ENCODE peak calls at places on chromosomes 12 and 14, in eight cellular contexts. One of them, this sample, is unnamed.
A peak's percentile ranks its signal among the peaks of the same experiment; 100 is the strongest.

GRCh38 chr12:109154485-109155438 is 38.4 kb downstream of the ACACB start:
- DNase-seq in GM12865: peak; percentile 81
- DNase-seq in RWPE2: peak; percentile 87
- DNase-seq in foreskin fibroblast: peak; percentile 88
- DNase-seq in tibial artery: peak; percentile 92
- DNase-seq in right lobe of liver: peak; percentile 91
- DNase-seq in HCT116: peak; percentile 87
- DNase-seq in choroid plexus epithelial cell: peak; percentile 55
- DNase-seq in this sample: peak; percentile 45

GRCh38 chr12:80607361-80608135 is 99.9 kb upstream of the MYF6 start:
- DNase-seq in foreskin fibroblast: no peak
- DNase-seq in GM12865: no peak
- DNase-seq in RWPE2: no peak
- DNase-seq in tibial artery: no peak
- DNase-seq in right lobe of liver: no peak
- DNase-seq in choroid plexus epithelial cell: no peak
- DNase-seq in HCT116: no peak
- DNase-seq in this sample: no peak

GRCh38 chr14:86672071-86672470 is 1142.1 kb downstream of the FLRT2 start:
- DNase-seq in foreskin fibroblast: no peak
- DNase-seq in RWPE2: no peak
- DNase-seq in right lobe of liver: no peak
- DNase-seq in tibial artery: no peak
- DNase-seq in HCT116: no peak
- DNase-seq in choroid plexus epithelial cell: no peak
- DNase-seq in GM12865: no peak
- DNase-seq in this sample: no peak

GRCh38 chr14:60277605-60278190 is 28.7 kb downstream of the PPM1A start:
- DNase-seq in choroid plexus epithelial cell: no peak
- DNase-seq in HCT116: no peak
- DNase-seq in foreskin fibroblast: no peak
- DNase-seq in GM12865: no peak
- DNase-seq in RWPE2: no peak
- DNase-seq in tibial artery: no peak
- DNase-seq in right lobe of liver: no peak
- DNase-seq in this sample: no peak

GRCh38 chr12:67579662-67580003 is 68.9 kb upstream of the DYRK2 start:
- DNase-seq in HCT116: no peak
- DNase-seq in tibial artery: no peak
- DNase-seq in choroid plexus epithelial cell: no peak
- DNase-seq in right lobe of liver: no peak
- DNase-seq in foreskin fibroblast: no peak
- DNase-seq in RWPE2: no peak
- DNase-seq in GM12865: no peak
- DNase-seq in this sample: no peak

GRCh38 chr12:12336049-12336411 is 14.0 kb downstream of the MANSC1 start:
- DNase-seq in RWPE2: no peak
- DNase-seq in tibial artery: no peak
- DNase-seq in HCT116: no peak
- DNase-seq in foreskin fibroblast: peak; percentile 73
- DNase-seq in GM12865: peak; percentile 75
- DNase-seq in choroid plexus epithelial cell: peak; percentile 55
- DNase-seq in right lobe of liver: no peak
- DNase-seq in this sample: no peak

GRCh38 chr12:20364501-20364900 is 3.8 kb upstream of the PDE3A start:
- DNase-seq in GM12865: no peak
- DNase-seq in tibial artery: no peak
- DNase-seq in RWPE2: no peak
- DNase-seq in HCT116: no peak
- DNase-seq in choroid plexus epithelial cell: no peak
- DNase-seq in foreskin fibroblast: no peak
- DNase-seq in right lobe of liver: no peak
- DNase-seq in this sample: no peak

GRCh38 chr12:119115296-119115905 is 63.3 kb upstream of the HSPB8 start:
- DNase-seq in GM12865: peak; percentile 44
- DNase-seq in HCT116: peak; percentile 41
- DNase-seq in RWPE2: no peak
- DNase-seq in right lobe of liver: no peak
- DNase-seq in tibial artery: no peak
- DNase-seq in foreskin fibroblast: peak; percentile 7
- DNase-seq in choroid plexus epithelial cell: peak; percentile 27
- DNase-seq in this sample: no peak

GRCh38 chr12:124392271-124392990 is 97.5 kb downstream of the RFLNA start:
- DNase-seq in HCT116: peak; percentile 55
- DNase-seq in right lobe of liver: no peak
- DNase-seq in foreskin fibroblast: peak; percentile 58
- DNase-seq in tibial artery: peak; percentile 87
- DNase-seq in GM12865: no peak
- DNase-seq in choroid plexus epithelial cell: peak; percentile 81
- DNase-seq in RWPE2: no peak
- DNase-seq in this sample: no peak
- TF ChIP-seq CTCF in HCT116: no peak
- TF ChIP-seq CTCF in right lobe of liver: no peak
- TF ChIP-seq CTCF in foreskin fibroblast: peak; percentile 26
- TF ChIP-seq CTCF in tibial artery: no peak
- TF ChIP-seq CTCF in GM12865: peak; percentile 13
- TF ChIP-seq CTCF in choroid plexus epithelial cell: peak; percentile 38
- TF ChIP-seq CTCF in RWPE2: no peak
- TF ChIP-seq CTCF in this sample: no peak

DNA sequence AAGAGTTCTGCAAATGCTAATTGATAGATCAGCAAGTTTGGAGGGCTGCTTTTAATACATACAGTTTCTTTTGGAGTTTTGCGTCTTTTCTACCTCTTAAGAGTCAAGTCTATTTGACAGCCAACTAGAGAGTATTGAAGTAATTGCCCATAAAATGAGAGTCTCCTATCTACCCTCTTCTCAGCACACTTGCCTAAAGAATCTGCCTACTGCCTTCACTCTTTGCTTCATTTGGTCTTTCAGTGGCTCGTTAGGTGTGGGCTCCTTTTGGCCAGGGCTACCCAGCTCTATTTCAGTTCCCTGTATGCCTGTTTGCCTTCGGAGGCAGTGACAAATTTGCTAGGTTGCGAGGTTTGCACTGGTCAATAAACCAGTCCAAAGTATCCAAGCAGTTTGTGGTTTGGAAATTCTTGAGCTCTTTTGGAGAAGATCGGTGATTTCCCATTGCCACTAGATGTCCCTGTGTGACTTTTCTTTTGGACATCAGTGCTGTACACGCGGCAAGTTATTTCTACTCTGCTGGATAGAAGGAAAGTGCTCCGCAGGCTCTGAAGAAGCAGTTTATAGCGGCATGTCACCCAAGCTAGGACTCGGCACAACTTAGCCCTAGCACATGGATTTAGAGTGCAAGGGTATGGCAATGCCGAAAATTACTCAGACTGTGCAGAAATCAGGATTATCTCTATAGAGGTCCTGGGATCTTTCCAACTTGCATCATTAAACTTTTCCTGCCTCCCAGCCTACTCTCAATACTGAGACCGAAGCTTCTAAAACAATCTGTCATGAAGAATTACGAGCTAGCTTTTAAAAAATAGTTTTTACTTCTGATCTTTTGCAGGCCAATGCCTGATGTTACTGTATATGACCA is 38.6 kb downstream of the MGST1 start:
- DNase-seq in RWPE2: no peak
- DNase-seq in HCT116: no peak
- DNase-seq in choroid plexus epithelial cell: peak; percentile 77
- DNase-seq in foreskin fibroblast: peak; percentile 75
- DNase-seq in tibial artery: no peak
- DNase-seq in right lobe of liver: no peak
- DNase-seq in GM12865: peak; percentile 10
- DNase-seq in this sample: no peak
- TF ChIP-seq CTCF in RWPE2: no peak
- TF ChIP-seq CTCF in HCT116: peak; percentile 30
- TF ChIP-seq CTCF in choroid plexus epithelial cell: peak; percentile 56
- TF ChIP-seq CTCF in foreskin fibroblast: peak; percentile 55
- TF ChIP-seq CTCF in tibial artery: peak; percentile 31
- TF ChIP-seq CTCF in right lobe of liver: peak; percentile 65
- TF ChIP-seq CTCF in GM12865: peak; percentile 20
- TF ChIP-seq CTCF in this sample: no peak

GRCh38 chr14:104722938-104723650 is 935 bp upstream of the ADSS1 start:
- DNase-seq in foreskin fibroblast: no peak
- DNase-seq in choroid plexus epithelial cell: no peak
- DNase-seq in GM12865: no peak
- DNase-seq in right lobe of liver: no peak
- DNase-seq in HCT116: no peak
- DNase-seq in tibial artery: no peak
- DNase-seq in RWPE2: no peak
- DNase-seq in this sample: no peak
- TF ChIP-seq CTCF in foreskin fibroblast: no peak
- TF ChIP-seq CTCF in choroid plexus epithelial cell: no peak
- TF ChIP-seq CTCF in GM12865: no peak
- TF ChIP-seq CTCF in right lobe of liver: no peak
- TF ChIP-seq CTCF in HCT116: no peak
- TF ChIP-seq CTCF in tibial artery: no peak
- TF ChIP-seq CTCF in RWPE2: no peak
- TF ChIP-seq CTCF in this sample: no peak

GRCh38 chr12:121955258-121956040 is 37.1 kb downstream of the CFAP251 start:
- DNase-seq in tibial artery: no peak
- DNase-seq in choroid plexus epithelial cell: peak; percentile 63
- DNase-seq in GM12865: peak; percentile 18
- DNase-seq in HCT116: peak; percentile 24
- DNase-seq in foreskin fibroblast: peak; percentile 68
- DNase-seq in right lobe of liver: no peak
- DNase-seq in RWPE2: no peak
- DNase-seq in this sample: no peak
- TF ChIP-seq CTCF in tibial artery: peak; percentile 38
- TF ChIP-seq CTCF in choroid plexus epithelial cell: peak; percentile 80
- TF ChIP-seq CTCF in GM12865: peak; percentile 30
- TF ChIP-seq CTCF in HCT116: peak; percentile 44
- TF ChIP-seq CTCF in foreskin fibroblast: peak; percentile 65
- TF ChIP-seq CTCF in right lobe of liver: peak; percentile 39
- TF ChIP-seq CTCF in RWPE2: peak; percentile 69
- TF ChIP-seq CTCF in this sample: no peak

This sample was measured in omental fat pad.